ENCODE peak calls at places on chromosomes 7 and 10, in eight cellular contexts. One of them, this sample, is unnamed.

GRCh38 chr10:112986791-112987190 is 36.7 kb downstream of the TCF7L2 start:
- DNase-seq in activated CD4-positive, alpha-beta T cell treated with anti-CD3 and anti-CD28 coated beads, Interleukin-2, amount 50 U/mL, for 1 hour: no peak
- DNase-seq in pons: no peak
- DNase-seq in ELR: no peak
- DNase-seq in stimulated activated CD4-positive, alpha-beta T cell treated with anti-CD3 and anti-CD28 coated beads, Interleukin-15, amount 100 ng/mL, for 24 hours: no peak
- DNase-seq in activated gamma-delta T cell: no peak
- DNase-seq in HS-5: no peak
- DNase-seq in iris pigment epithelial cell: peak
- DNase-seq in this sample: peak

GRCh38 chr10:112639291-112639690 is 192.3 kb downstream of the VTI1A start:
- DNase-seq in iris pigment epithelial cell: peak
- DNase-seq in pons: no peak
- DNase-seq in stimulated activated CD4-positive, alpha-beta T cell treated with anti-CD3 and anti-CD28 coated beads, Interleukin-15, amount 100 ng/mL, for 24 hours: no peak
- DNase-seq in ELR: peak
- DNase-seq in activated gamma-delta T cell: no peak
- DNase-seq in activated CD4-positive, alpha-beta T cell treated with anti-CD3 and anti-CD28 coated beads, Interleukin-2, amount 50 U/mL, for 1 hour: no peak
- DNase-seq in HS-5: no peak
- DNase-seq in this sample: no peak

GRCh38 chr10:8242295-8242872 is 187.9 kb downstream of the GATA3 start:
- DNase-seq in stimulated activated CD4-positive, alpha-beta T cell treated with anti-CD3 and anti-CD28 coated beads, Interleukin-15, amount 100 ng/mL, for 24 hours: peak
- DNase-seq in pons: no peak
- DNase-seq in iris pigment epithelial cell: no peak
- DNase-seq in HS-5: no peak
- DNase-seq in ELR: no peak
- DNase-seq in activated CD4-positive, alpha-beta T cell treated with anti-CD3 and anti-CD28 coated beads, Interleukin-2, amount 50 U/mL, for 1 hour: no peak
- DNase-seq in activated gamma-delta T cell: no peak
- DNase-seq in this sample: no peak

GRCh38 chr10:6894405-6894804 is 314.3 kb upstream of the PRKCQ start:
- DNase-seq in iris pigment epithelial cell: no peak
- DNase-seq in activated CD4-positive, alpha-beta T cell treated with anti-CD3 and anti-CD28 coated beads, Interleukin-2, amount 50 U/mL, for 1 hour: no peak
- DNase-seq in stimulated activated CD4-positive, alpha-beta T cell treated with anti-CD3 and anti-CD28 coated beads, Interleukin-15, amount 100 ng/mL, for 24 hours: no peak
- DNase-seq in HS-5: no peak
- DNase-seq in pons: no peak
- DNase-seq in activated gamma-delta T cell: no peak
- DNase-seq in ELR: no peak
- DNase-seq in this sample: no peak

GRCh38 chr7:151902306-151902705 is 25.4 kb upstream of the PRKAG2 start:
- DNase-seq in stimulated activated CD4-positive, alpha-beta T cell treated with anti-CD3 and anti-CD28 coated beads, Interleukin-15, amount 100 ng/mL, for 24 hours: no peak
- DNase-seq in pons: no peak
- DNase-seq in activated CD4-positive, alpha-beta T cell treated with anti-CD3 and anti-CD28 coated beads, Interleukin-2, amount 50 U/mL, for 1 hour: no peak
- DNase-seq in HS-5: no peak
- DNase-seq in iris pigment epithelial cell: no peak
- DNase-seq in ELR: no peak
- DNase-seq in activated gamma-delta T cell: no peak
- DNase-seq in this sample: no peak

GRCh38 chr7:74023037-74023436 is 4.9 kb upstream of the ELN start:
- DNase-seq in stimulated activated CD4-positive, alpha-beta T cell treated with anti-CD3 and anti-CD28 coated beads, Interleukin-15, amount 100 ng/mL, for 24 hours: no peak
- DNase-seq in iris pigment epithelial cell: peak
- DNase-seq in ELR: peak
- DNase-seq in activated CD4-positive, alpha-beta T cell treated with anti-CD3 and anti-CD28 coated beads, Interleukin-2, amount 50 U/mL, for 1 hour: no peak
- DNase-seq in activated gamma-delta T cell: no peak
- DNase-seq in HS-5: no peak
- DNase-seq in pons: no peak
- DNase-seq in this sample: peak

GRCh38 chr7:55058314-55058713 is 39.5 kb downstream of the EGFR start:
- DNase-seq in ELR: no peak
- DNase-seq in pons: no peak
- DNase-seq in iris pigment epithelial cell: no peak
- DNase-seq in stimulated activated CD4-positive, alpha-beta T cell treated with anti-CD3 and anti-CD28 coated beads, Interleukin-15, amount 100 ng/mL, for 24 hours: no peak
- DNase-seq in HS-5: no peak
- DNase-seq in activated CD4-positive, alpha-beta T cell treated with anti-CD3 and anti-CD28 coated beads, Interleukin-2, amount 50 U/mL, for 1 hour: no peak
- DNase-seq in activated gamma-delta T cell: no peak
- DNase-seq in this sample: no peak

GRCh38 chr10:119525116-119525515 is 17.4 kb downstream of the RGS10 start:
- DNase-seq in stimulated activated CD4-positive, alpha-beta T cell treated with anti-CD3 and anti-CD28 coated beads, Interleukin-15, amount 100 ng/mL, for 24 hours: no peak
- DNase-seq in activated CD4-positive, alpha-beta T cell treated with anti-CD3 and anti-CD28 coated beads, Interleukin-2, amount 50 U/mL, for 1 hour: no peak
- DNase-seq in iris pigment epithelial cell: no peak
- DNase-seq in ELR: no peak
- DNase-seq in HS-5: no peak
- DNase-seq in pons: no peak
- DNase-seq in activated gamma-delta T cell: no peak
- DNase-seq in this sample: no peak

GRCh38 chr10:94425942-94426341 is 23.6 kb downstream of the TBC1D12 start:
- DNase-seq in iris pigment epithelial cell: no peak
- DNase-seq in HS-5: no peak
- DNase-seq in pons: no peak
- DNase-seq in activated gamma-delta T cell: no peak
- DNase-seq in stimulated activated CD4-positive, alpha-beta T cell treated with anti-CD3 and anti-CD28 coated beads, Interleukin-15, amount 100 ng/mL, for 24 hours: no peak
- DNase-seq in ELR: no peak
- DNase-seq in activated CD4-positive, alpha-beta T cell treated with anti-CD3 and anti-CD28 coated beads, Interleukin-2, amount 50 U/mL, for 1 hour: no peak
- DNase-seq in this sample: no peak

GRCh38 chr7:98193474-98194180 is 17.6 kb upstream of the BHLHA15 start:
- DNase-seq in stimulated activated CD4-positive, alpha-beta T cell treated with anti-CD3 and anti-CD28 coated beads, Interleukin-15, amount 100 ng/mL, for 24 hours: no peak
- DNase-seq in activated gamma-delta T cell: no peak
- DNase-seq in pons: no peak
- DNase-seq in ELR: no peak
- DNase-seq in iris pigment epithelial cell: no peak
- DNase-seq in HS-5: no peak
- DNase-seq in activated CD4-positive, alpha-beta T cell treated with anti-CD3 and anti-CD28 coated beads, Interleukin-2, amount 50 U/mL, for 1 hour: no peak
- DNase-seq in this sample: no peak

This sample was measured in amniotic epithelial cell.